ENCODE peak calls at places on chromosome 22, in five cellular contexts. R is lower lobe of right lung; V is heart left ventricle; K is body of pancreas; P is CD4-positive, alpha-beta T cell. C is an unnamed sample. For H3K27me3, the result is how much of the 10 kb centered on the place peaks cover.

GRCh38 chr22:47196881-47197701 is 434.6 kb downstream of the TBC1D22A start:
- DNase-seq in K (peak), P (no peak), V (no peak), R (no peak), C (peak)

GRCh38 chr22:28137036-28137435 is 218.0 kb upstream of the PITPNB start:
- DNase-seq in V (no peak), R (no peak), P (no peak), K (no peak), C (no peak)

GRCh38 chr22:47231759-47232158 is 469.3 kb downstream of the TBC1D22A start:
- DNase-seq in K (no peak), R (no peak), P (no peak), V (no peak), C (no peak)

GRCh38 chr22:23789121-23789520 is 2.4 kb downstream of the SMARCB1 start:
- DNase-seq in V (no peak), R (no peak), K (no peak), P (no peak), C (no peak)

GRCh38 chr22:35542157-35542971 is 1.7 kb downstream of the RASD2 start:
- DNase-seq in P (no peak), V (no peak), K (no peak), R (no peak), C (no peak)

GRCh38 chr22:20268350-20269012 is 363 bp upstream of the RTN4R start:
- DNase-seq in P (peak), R (peak), K (peak), V (peak), C (peak)

GRCh38 chr22:33597274-33597985 is 322.8 kb downstream of the LARGE1 start:
- DNase-seq in R (no peak), K (no peak), V (no peak), P (no peak), C (no peak)

GRCh38 chr22:19779685-19780268 is 19.2 kb downstream of the TBX1 start:
- DNase-seq in K (no peak), V (no peak), P (no peak), R (no peak), C (no peak)

GRCh38 chr22:48428556-48429371 is 1398.9 kb downstream of the BRD1 start:
- DNase-seq in V (no peak), K (no peak), R (no peak), P (no peak), C (no peak)

GRCh38 chr22:29706493-29706892 is 13.3 kb upstream of the CABP7 start:
- DNase-seq in P (no peak), V (no peak), K (no peak), R (no peak), C (no peak)

GRCh38 chr22:48198489-48199459 is 1436.3 kb downstream of the TBC1D22A start:
- DNase-seq in V (no peak), R (peak), K (no peak), P (no peak), C (peak)

GRCh38 chr22:30893434-30894370 is 74.9 kb downstream of the MORC2 start:
- DNase-seq in R (no peak), V (no peak), P (no peak), K (no peak), C (no peak)

GRCh38 chr22:25077964-25078363 is 121.7 kb upstream of the CRYBB3 start:
- DNase-seq in P (no peak), R (no peak), V (no peak), K (no peak), C (no peak)

GRCh38 chr22:38142606-38143005 is 32.1 kb upstream of the BAIAP2L2 start:
- DNase-seq in V (no peak), K (no peak), P (no peak), R (no peak), C (no peak)

GRCh38 chr22:39151329-39151975 is 1.0 kb downstream of the CBX7 start:
- DNase-seq in R (no peak), V (no peak), P (no peak), K (no peak), C (no peak)

GRCh38 chr22:37163618-37164534 is 14.2 kb upstream of the IL2RB start:
- DNase-seq in V (no peak), P (no peak), R (peak), K (no peak), C (no peak)

GRCh38 chr22:30239421-30240405 is 6.8 kb downstream of the LIF start:
- DNase-seq in V (no peak), K (no peak), R (no peak), P (no peak), C (no peak)

GRCh38 chr22:35561796-35562526 is 21.3 kb downstream of the RASD2 start:
- DNase-seq in P (no peak), R (no peak), V (no peak), K (no peak), C (no peak)

GRCh38 chr22:31488988-31489617 is 539 bp downstream of the EIF4ENIF1 start:
- DNase-seq in P (no peak), R (peak), V (peak), K (peak), C (peak)

GRCh38 chr22:31049815-31050420 is 31.2 kb upstream of the SMTN start:
- DNase-seq in P (no peak), K (no peak), R (no peak), V (no peak), C (no peak)

GRCh38 chr22:38967451-38968450 is 10.3 kb downstream of the APOBEC3A start:
- DNase-seq in V (no peak), K (no peak), R (peak), P (no peak), C (no peak)

GRCh38 chr22:47213571-47214230 is 451.3 kb downstream of the TBC1D22A start:
- DNase-seq in P (peak), K (no peak), R (no peak), V (no peak), C (peak)

GRCh38 chr22:23565288-23565941 is 14.7 kb downstream of the IGLL1 start:
- DNase-seq in V (no peak), K (no peak), R (no peak), P (no peak), C (peak)

GRCh38 chr22:35330258-35330861 is 30.7 kb downstream of the TOM1 start:
- DNase-seq in V (peak), R (peak), K (no peak), P (peak), C (peak)

GRCh38 chr22:43848366-43849171 is 13.7 kb downstream of the SULT4A1 start:
- DNase-seq in V (peak), K (peak), P (no peak), R (no peak), C (no peak)

GRCh38 chr22:43511276-43511910 is 99.6 kb downstream of the MPPED1 start:
- DNase-seq in P (no peak), K (no peak), R (peak), V (no peak), C (no peak)

GRCh38 chr22:37457093-37457893 is 28.9 kb downstream of the MFNG start:
- DNase-seq in K (peak), R (peak), V (peak), P (peak), C (peak)

GRCh38 chr22:29758068-29758622 is 8.7 kb downstream of the ZMAT5 start:
- DNase-seq in P (no peak), K (no peak), V (no peak), R (no peak), C (no peak)

GRCh38 chr22:29380856-29381255 is 7.5 kb downstream of the AP1B1 start:
- DNase-seq in P (no peak), R (no peak), K (no peak), V (no peak), C (no peak)

GRCh38 chr22:24424001-24424900 is 3.1 kb upstream of the ADORA2A start:
- DNase-seq in P (no peak), K (no peak), V (no peak), R (peak), C (no peak)

GRCh38 chr22:35601743-35602633 is 15.1 kb downstream of the MB start:
- DNase-seq in V (no peak), P (no peak), R (peak), K (peak), C (no peak)

DNA sequence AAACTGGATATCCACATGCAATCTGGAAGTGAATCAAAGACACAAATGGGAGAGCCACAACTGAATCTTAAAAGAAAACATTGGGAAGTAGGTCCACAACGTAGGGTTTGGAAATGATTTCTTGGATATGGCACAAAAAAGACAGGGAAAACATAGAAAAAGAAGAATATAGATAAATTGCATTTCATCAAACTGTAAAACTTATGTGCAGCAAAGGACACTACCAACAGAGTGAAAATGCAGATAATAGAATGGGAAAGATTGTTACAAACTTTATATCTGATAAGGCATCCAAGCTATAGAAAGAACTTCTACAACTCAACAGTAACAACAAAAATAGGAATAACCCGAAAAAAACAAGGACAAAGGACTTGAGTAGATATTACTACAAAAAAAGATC is 89.6 kb downstream of the ZNF280B start:
- DNase-seq in P (no peak), K (no peak), R (no peak), V (no peak), C (no peak)
- H3K27me3 ChIP-seq in P (under half), K (under half), R (under half), V (under half), C (under half)

GRCh38 chr22:49865156-49865555 is 11.5 kb downstream of the ZBED4 start:
- DNase-seq in P (no peak), V (no peak), K (no peak), R (no peak), C (no peak)
- H3K27me3 ChIP-seq in P (under half), V (under half), K (under half), R (under half), C (under half)

GRCh38 chr22:22432937-22433336 is 75.6 kb downstream of the ZNF280B start:
- DNase-seq in V (no peak), K (no peak), P (no peak), R (no peak), C (no peak)
- H3K27me3 ChIP-seq in V (under half), K (under half), P (under half), R (under half), C (under half)

DNA sequence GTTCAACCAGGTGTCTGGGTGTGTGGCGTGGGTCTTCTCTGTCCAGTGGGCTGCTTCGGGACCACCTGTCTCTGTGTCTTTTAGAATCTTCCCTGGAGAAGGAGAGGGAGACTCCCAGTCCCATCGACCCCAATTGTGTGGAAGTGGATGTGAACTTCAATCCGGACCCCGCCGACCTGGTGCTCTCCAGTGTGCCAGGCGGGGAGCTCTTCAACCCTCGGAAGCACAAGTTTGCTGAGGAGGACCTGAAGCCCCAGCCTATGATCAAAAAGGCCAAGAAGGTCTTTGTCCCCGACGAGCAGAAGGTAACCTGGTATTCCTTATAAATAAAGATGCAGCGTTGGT is 12.2 kb downstream of the TEF start:
- DNase-seq in P (no peak), V (no peak), R (no peak), K (no peak), C (no peak)
- H3K27me3 ChIP-seq in P (under half), V (under half), R (under half), K (under half), C (under half)

GRCh38 chr22:49599039-49599438 is 228.6 kb downstream of the BRD1 start:
- DNase-seq in V (no peak), K (no peak), R (peak), P (no peak), C (no peak)

GRCh38 chr22:49600891-49601431 is 226.7 kb downstream of the BRD1 start:
- DNase-seq in V (no peak), P (no peak), K (no peak), R (peak), C (no peak)

GRCh38 chr22:49600452-49600847 is 227.2 kb downstream of the BRD1 start:
- DNase-seq in R (no peak), P (no peak), K (no peak), V (no peak), C (no peak)

GRCh38 chr22:49598338-49598737 is 229.3 kb downstream of the BRD1 start:
- DNase-seq in P (no peak), V (no peak), R (no peak), K (no peak), C (no peak)

DNA sequence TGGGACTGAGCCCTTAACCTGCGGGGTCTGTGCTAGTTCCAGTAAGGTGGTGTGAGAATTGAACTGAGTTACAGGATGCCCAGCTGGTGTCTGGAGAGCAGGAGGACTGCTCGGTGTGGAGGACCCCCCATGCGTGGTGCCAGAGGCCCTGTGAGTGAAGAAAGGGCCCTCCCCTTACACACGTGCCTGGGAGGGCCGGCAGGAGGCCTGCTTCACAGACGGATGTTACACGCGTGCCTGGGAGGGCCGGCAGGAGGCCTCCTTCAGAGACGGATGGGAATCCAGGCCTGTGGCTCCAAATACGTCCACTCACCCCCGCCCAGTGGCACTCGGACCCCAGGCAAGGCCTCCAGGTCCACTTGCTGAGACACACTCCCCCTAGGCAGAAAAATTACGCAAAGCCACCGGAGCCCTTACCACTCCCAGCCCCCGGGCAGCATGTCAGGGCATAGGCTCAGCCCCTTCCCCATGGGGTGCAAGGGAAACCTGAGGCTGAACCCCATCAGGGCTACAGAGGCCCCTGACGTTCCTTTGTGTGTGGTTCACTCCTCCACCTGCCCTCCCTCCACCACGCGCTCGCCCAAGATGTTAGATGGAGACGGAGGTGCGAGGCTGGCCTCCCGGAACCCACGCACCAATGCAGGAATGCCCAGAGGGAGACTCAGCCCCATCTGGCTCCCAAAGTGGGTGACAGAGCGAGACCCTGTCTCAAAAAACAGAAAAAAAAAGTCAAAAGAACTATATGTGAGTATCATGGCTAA is 227.8 kb downstream of the BRD1 start:
- DNase-seq in R (peak), P (no peak), K (no peak), V (no peak), C (no peak)
- H3K27me3 ChIP-seq in R (under half), P (under half), K (under half), V (under half), C (under half)

GRCh38 chr22:45107671-45108070 is 56.1 kb upstream of the NUP50 start:
- DNase-seq in P (no peak), K (no peak), R (no peak), V (no peak), C (no peak)
- H3K27me3 ChIP-seq in P (under half), K (under half), R (under half), V (under half), C (under half)

GRCh38 chr22:26953380-26953807 is 296.0 kb downstream of the MIAT start:
- DNase-seq in K (no peak), R (no peak), V (no peak), P (no peak), C (no peak)
- H3K27me3 ChIP-seq in K (under half), R (under half), V (under half), P (under half), C (under half)

DNA sequence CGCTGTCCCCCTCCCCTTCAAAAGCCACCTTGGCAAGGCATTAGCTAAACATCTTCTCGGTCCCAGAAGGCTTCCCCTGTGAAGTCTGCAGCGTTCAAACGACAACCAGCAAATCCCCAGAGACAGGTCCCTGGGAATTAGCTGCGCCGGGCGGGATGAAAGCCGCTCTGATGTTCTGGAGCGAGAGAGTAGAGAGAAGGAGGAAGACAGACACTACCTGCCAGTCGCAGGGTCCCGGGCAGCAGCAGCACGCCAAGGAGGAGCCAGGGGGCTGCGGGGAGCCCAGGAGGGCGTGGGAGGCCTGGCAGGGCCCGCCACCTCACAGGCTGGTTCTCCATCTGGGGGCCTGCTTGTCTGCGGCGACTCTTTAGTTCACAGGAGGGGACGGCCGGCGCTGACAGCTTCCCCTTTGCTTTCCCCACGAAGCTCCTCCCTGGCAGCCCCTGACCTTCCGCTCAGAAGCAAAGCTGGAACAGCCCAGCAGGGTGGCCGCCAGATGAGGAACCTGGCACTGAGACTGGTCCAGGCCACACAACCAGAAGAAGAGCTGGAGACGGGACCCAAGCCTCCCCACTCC is at the start of gene NFAM1:
- DNase-seq in P (no peak), V (peak), R (peak), K (no peak), C (peak)
- H3K27me3 ChIP-seq in P (under half), V (under half), R (under half), K (under half), C (under half)

DNA sequence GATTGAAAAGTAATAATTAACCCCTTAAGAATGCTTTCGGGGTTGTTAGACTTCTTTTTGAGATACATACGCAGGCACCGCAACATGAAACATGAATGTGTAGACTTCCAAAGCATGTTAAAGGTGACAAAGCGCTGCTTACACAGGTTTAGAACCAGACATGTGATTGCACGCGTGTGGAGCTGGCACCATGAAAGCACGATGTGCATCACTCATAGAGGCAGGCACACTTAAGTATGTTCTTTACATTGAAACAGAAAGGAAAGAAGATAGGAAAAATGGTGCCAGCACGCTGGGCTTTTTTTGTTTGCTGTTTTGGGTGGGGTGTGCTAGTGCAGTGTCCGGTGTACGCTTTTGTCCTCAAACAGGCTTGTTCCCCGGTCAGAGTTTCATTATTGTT is 83.6 kb upstream of the PPARA start:
- DNase-seq in K (peak), R (peak), V (peak), P (no peak), C (peak)
- H3K27me3 ChIP-seq in K (under half), R (under half), V (under half), P (under half), C (under half)

C was measured in colonic mucosa.